ENCODE peak calls at places on chromosomes 1 and 21, in eight cellular contexts. M, C, Q, D, P, T, S and R are unnamed samples.

GRCh38 chr1:70504176-70504820 is 93.2 kb downstream of the CTH start:
- DNase-seq in S (peak), T (no peak), Q (peak), C (peak), M (no peak), D (no peak), P (peak), R (no peak)

GRCh38 chr1:186965847-186966246 is 137.1 kb downstream of the PLA2G4A start:
- DNase-seq in S (no peak), Q (no peak), P (no peak), D (no peak), T (no peak), C (no peak), M (no peak), R (no peak)

GRCh38 chr1:199447906-199448305 is 579.6 kb upstream of the NR5A2 start:
- DNase-seq in C (no peak), Q (no peak), S (no peak), D (no peak), P (no peak), T (no peak), M (no peak), R (no peak)

GRCh38 chr1:96872757-96873156 is 151.2 kb downstream of the PTBP2 start:
- DNase-seq in M (no peak), C (no peak), Q (no peak), P (no peak), D (no peak), T (no peak), S (no peak), R (no peak)

GRCh38 chr1:183956559-183957188 is 80.9 kb downstream of the COLGALT2 start:
- DNase-seq in M (no peak), Q (peak), C (peak), P (peak), S (peak), D (no peak), T (peak), R (no peak)

GRCh38 chr1:81999364-81999763 is 198.6 kb downstream of the ADGRL2 start:
- DNase-seq in C (no peak), Q (no peak), M (no peak), T (no peak), D (no peak), P (no peak), S (no peak), R (no peak)

GRCh38 chr1:84907095-84907827 is 14.3 kb upstream of the LPAR3 start:
- DNase-seq in T (no peak), C (peak), S (peak), M (no peak), Q (peak), D (no peak), P (peak), R (no peak)

GRCh38 chr1:2463396-2463795 is 12.7 kb upstream of the PLCH2 start:
- DNase-seq in C (no peak), D (no peak), T (no peak), P (no peak), S (no peak), M (no peak), Q (no peak), R (no peak)

GRCh38 chr1:63593887-63594617 is 841 bp downstream of the PGM1 start:
- DNase-seq in D (peak), C (peak), S (peak), P (peak), M (peak), Q (peak), T (peak), R (peak)

GRCh38 chr21:46111857-46112730 is 14.2 kb downstream of the COL6A2 start:
- DNase-seq in T (no peak), S (no peak), D (no peak), C (no peak), M (peak), P (no peak), Q (no peak), R (no peak)

GRCh38 chr21:43277481-43278351 is 108.9 kb downstream of the CRYAA start:
- DNase-seq in T (no peak), Q (no peak), S (peak), M (no peak), D (no peak), P (no peak), C (no peak), R (no peak)

GRCh38 chr1:17611991-17612390 is 72.5 kb downstream of the ARHGEF10L start:
- DNase-seq in S (peak), D (no peak), T (no peak), M (no peak), P (peak), C (peak), Q (peak), R (no peak)

GRCh38 chr1:95311006-95311405 is 77.0 kb downstream of the RWDD3 start:
- DNase-seq in C (no peak), P (no peak), M (no peak), T (no peak), Q (no peak), D (no peak), S (no peak), R (no peak)

GRCh38 chr1:170445096-170445495 is 86.9 kb upstream of the GORAB start:
- DNase-seq in S (peak), M (no peak), C (peak), T (no peak), D (no peak), P (no peak), Q (no peak), R (no peak)

GRCh38 chr1:83998599-83999315 is at the start of gene TTLL7:
- DNase-seq in P (peak), D (peak), Q (peak), C (peak), T (peak), S (peak), M (peak), R (peak)

GRCh38 chr1:83961571-83962295 is 37.2 kb downstream of the TTLL7 start:
- DNase-seq in P (no peak), S (no peak), D (no peak), Q (no peak), M (no peak), T (no peak), C (no peak), R (no peak)

GRCh38 chr1:116954450-116954849 is 44.7 kb downstream of the PTGFRN start:
- DNase-seq in D (no peak), Q (no peak), M (no peak), T (no peak), C (no peak), P (no peak), S (peak), R (no peak)

GRCh38 chr1:13730751-13731482 is 30.9 kb downstream of the PRDM2 start:
- DNase-seq in S (peak), T (peak), Q (no peak), D (no peak), C (no peak), P (no peak), M (no peak), R (no peak)

GRCh38 chr1:235954306-235955283 is 87.9 kb upstream of the LYST start:
- DNase-seq in S (peak), M (peak), D (no peak), P (no peak), Q (no peak), T (peak), C (no peak), R (no peak)

GRCh38 chr21:38505654-38506523 is 7.6 kb upstream of the ERG start:
- DNase-seq in M (no peak), C (peak), P (peak), Q (peak), S (peak), D (no peak), T (no peak), R (peak)

GRCh38 chr1:31421404-31422040 is 8.5 kb downstream of the SERINC2 start:
- DNase-seq in Q (no peak), D (no peak), P (peak), M (no peak), S (no peak), C (peak), T (no peak), R (no peak)

GRCh38 chr1:172477741-172478140 is 33.9 kb upstream of the PIGC start:
- DNase-seq in T (no peak), D (no peak), Q (no peak), C (no peak), S (no peak), P (no peak), M (no peak), R (no peak)